ENCODE peak calls at places on chromosomes 3 and 15, in five cellular contexts. S is PC-3; Q is OCI-LY7; Z is astrocyte of the spinal cord; P is CD4-positive, alpha-beta T cell. M is an unnamed sample.

GRCh38 chr15:92069308-92070244 is 216.1 kb downstream of the SLCO3A1 start:
- DNase-seq in S (peak), Q (no peak), Z (peak), P (no peak), M (no peak)

GRCh38 chr3:19931180-19931692 is 2.8 kb downstream of the EFHB start:
- DNase-seq in S (no peak), Q (no peak), Z (no peak), P (no peak), M (no peak)

GRCh38 chr3:125013095-125013494 is 42.7 kb downstream of the HEG1 start:
- DNase-seq in S (no peak), Q (no peak), Z (no peak), P (no peak), M (no peak)

GRCh38 chr15:59191855-59192237 is 14.8 kb upstream of the LDHAL6B start:
- DNase-seq in S (peak), Q (no peak), Z (peak), P (no peak), M (no peak)

GRCh38 chr3:63967675-63968611 is 55.4 kb downstream of the PSMD6 start:
- DNase-seq in S (no peak), Q (no peak), Z (peak), P (peak), M (no peak)

GRCh38 chr3:31561891-31562290 is 29.2 kb downstream of the STT3B start:
- DNase-seq in S (no peak), Q (no peak), Z (no peak), P (no peak), M (no peak)

GRCh38 chr3:36991147-36991546 is 1.8 kb downstream of the EPM2AIP1 start:
- DNase-seq in S (no peak), Q (peak), Z (no peak), P (no peak), M (no peak)

GRCh38 chr3:79019137-79019923 is 748.5 kb downstream of the ROBO1 start:
- DNase-seq in S (peak), Q (no peak), Z (peak), P (no peak), M (peak)

GRCh38 chr3:5068531-5068930 is 53.6 kb upstream of the ARL8B start:
- DNase-seq in S (no peak), Q (no peak), Z (no peak), P (no peak), M (no peak)

GRCh38 chr3:71393093-71393492 is 190.4 kb downstream of the FOXP1 start:
- DNase-seq in S (no peak), Q (no peak), Z (no peak), P (no peak), M (no peak)

GRCh38 chr15:34821907-34822306 is 26.6 kb upstream of the ACTC1 start:
- DNase-seq in S (no peak), Q (no peak), Z (no peak), P (no peak), M (no peak)

GRCh38 chr3:168476360-168476980 is 380.7 kb upstream of the GOLIM4 start:
- DNase-seq in S (no peak), Q (no peak), Z (no peak), P (no peak), M (no peak)

GRCh38 chr15:98263787-98264186 is 303.3 kb downstream of the ARRDC4 start:
- DNase-seq in S (no peak), Q (no peak), Z (no peak), P (no peak), M (no peak)

GRCh38 chr3:133937756-133938601 is 42.3 kb upstream of the RAB6B start:
- DNase-seq in S (no peak), Q (no peak), Z (peak), P (no peak), M (no peak)

GRCh38 chr15:40955930-40956542 is 2.8 kb downstream of the CHAC1 start:
- DNase-seq in S (no peak), Q (no peak), Z (no peak), P (no peak), M (no peak)

GRCh38 chr3:76310661-76311060 is 525.3 kb upstream of the ZNF717 start:
- DNase-seq in S (peak), Q (no peak), Z (no peak), P (no peak), M (no peak)

GRCh38 chr3:193863657-193864323 is 270.8 kb downstream of the OPA1 start:
- DNase-seq in S (no peak), Q (no peak), Z (no peak), P (no peak), M (no peak)

GRCh38 chr15:99249270-99249817 is at the start of gene TTC23:
- DNase-seq in S (peak), Q (peak), Z (peak), P (no peak), M (no peak)

GRCh38 chr3:77412591-77412990 is 372.7 kb downstream of the ROBO2 start:
- DNase-seq in S (peak), Q (no peak), Z (no peak), P (no peak), M (no peak)

GRCh38 chr15:85094685-85095084 is 113.0 kb downstream of the PDE8A start:
- DNase-seq in S (peak), Q (no peak), Z (peak), P (no peak), M (no peak)

GRCh38 chr15:65076486-65077290 is at the start of gene KBTBD13:
- DNase-seq in S (no peak), Q (no peak), Z (no peak), P (no peak), M (no peak)

GRCh38 chr3:176430244-176430893 is 766.9 kb downstream of the TBL1XR1 start:
- DNase-seq in S (peak), Q (peak), Z (peak), P (no peak), M (no peak)

GRCh38 chr15:40421246-40422157 is 15.9 kb downstream of the IVD start:
- DNase-seq in S (peak), Q (peak), Z (peak), P (peak), M (peak)

GRCh38 chr3:189490337-189490736 is 140.9 kb upstream of the TP63 start:
- DNase-seq in S (peak), Q (no peak), Z (no peak), P (no peak), M (no peak)

GRCh38 chr3:197784019-197784585 is 7.0 kb upstream of the LRCH3 start:
- DNase-seq in S (no peak), Q (no peak), Z (no peak), P (no peak), M (no peak)

GRCh38 chr3:33046521-33046920 is 50.4 kb downstream of the GLB1 start:
- DNase-seq in S (no peak), Q (no peak), Z (no peak), P (no peak), M (no peak)

GRCh38 chr3:190533511-190534282 is 19.8 kb downstream of the IL1RAP start:
- DNase-seq in S (peak), Q (no peak), Z (peak), P (no peak), M (peak)

GRCh38 chr3:63295806-63296205 is 17.7 kb downstream of the SYNPR start:
- DNase-seq in S (no peak), Q (no peak), Z (no peak), P (no peak), M (no peak)

GRCh38 chr15:76903251-76903681 is 1.9 kb downstream of the SCAPER start:
- DNase-seq in S (peak), Q (peak), Z (peak), P (no peak), M (no peak)

GRCh38 chr3:110738531-110738930 is 333.1 kb upstream of the NECTIN3 start:
- DNase-seq in S (peak), Q (no peak), Z (no peak), P (no peak), M (no peak)

GRCh38 chr3:128282392-128283196 is 129.3 kb downstream of the EEFSEC start:
- DNase-seq in S (no peak), Q (no peak), Z (peak), P (no peak), M (no peak)

GRCh38 chr3:146277953-146278631 is 27.2 kb upstream of the PLSCR4 start:
- DNase-seq in S (peak), Q (no peak), Z (peak), P (no peak), M (no peak)

GRCh38 chr3:127902486-127902885 is 12.5 kb upstream of the KBTBD12 start:
- DNase-seq in S (no peak), Q (no peak), Z (no peak), P (no peak), M (no peak)

GRCh38 chr3:148528024-148528423 is 169.7 kb upstream of the AGTR1 start:
- DNase-seq in S (no peak), Q (no peak), Z (peak), P (no peak), M (no peak)

GRCh38 chr3:86563358-86563970 is 427.5 kb downstream of the VGLL3 start:
- DNase-seq in S (peak), Q (peak), Z (peak), P (no peak), M (no peak)

DNA sequence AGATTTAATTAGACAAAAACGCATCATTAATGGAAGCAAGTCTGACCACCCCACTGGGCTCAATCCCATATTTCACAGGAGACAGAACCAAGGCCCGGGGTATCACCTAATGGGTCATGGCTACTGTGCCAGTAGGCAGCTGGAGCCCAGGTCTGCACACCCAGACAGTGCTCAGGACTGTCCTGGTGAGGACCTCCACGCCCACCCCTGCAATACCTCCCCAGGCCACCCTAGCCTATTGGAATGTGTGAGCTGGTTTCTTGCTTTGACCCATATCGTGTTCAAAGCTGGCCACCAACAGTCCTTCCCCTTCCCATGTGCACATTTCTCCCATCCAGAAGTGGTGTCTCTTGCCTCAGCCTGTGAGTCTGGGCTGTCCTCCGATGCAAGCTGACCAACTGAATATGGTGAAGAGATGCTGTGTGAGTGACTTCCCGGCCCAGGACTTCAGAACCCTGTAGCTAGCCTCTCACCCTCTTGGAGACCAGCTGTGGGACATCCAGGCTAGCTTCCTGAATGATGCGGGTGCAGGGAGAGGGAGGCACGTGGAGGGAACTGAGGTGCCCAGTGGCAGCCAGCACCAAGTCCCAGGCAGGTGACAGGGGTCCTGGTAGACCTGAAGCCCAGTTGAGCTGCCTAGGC is 19.1 kb downstream of the SLC6A20 start:
- DNase-seq in S (no peak), Q (no peak), Z (no peak), P (no peak), M (no peak)
- TF ChIP-seq CTCF in S (no peak), Q (no peak), Z (no peak), P (no peak), M (no peak)

DNA sequence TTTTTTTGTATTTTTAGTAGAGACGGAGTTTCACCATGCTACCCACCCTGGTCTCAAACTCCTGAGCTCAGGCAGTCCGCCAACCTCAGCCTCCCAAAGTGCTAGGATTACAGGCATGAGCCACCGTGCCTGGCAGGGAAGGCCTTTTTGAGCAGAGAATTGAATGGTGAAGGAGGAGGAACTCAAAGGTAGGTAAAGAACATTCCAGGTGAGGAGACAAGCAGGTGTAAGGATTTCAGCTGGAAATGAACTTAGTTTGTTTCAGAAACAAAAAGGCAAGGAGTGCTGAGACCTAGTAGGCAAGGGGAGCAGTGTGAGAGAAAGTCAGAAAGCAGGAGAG is 2.5 kb downstream of the TICRR start:
- DNase-seq in S (no peak), Q (no peak), Z (no peak), P (no peak), M (no peak)
- TF ChIP-seq CTCF in S (no peak), Q (no peak), Z (no peak), P (no peak), M (no peak)

DNA sequence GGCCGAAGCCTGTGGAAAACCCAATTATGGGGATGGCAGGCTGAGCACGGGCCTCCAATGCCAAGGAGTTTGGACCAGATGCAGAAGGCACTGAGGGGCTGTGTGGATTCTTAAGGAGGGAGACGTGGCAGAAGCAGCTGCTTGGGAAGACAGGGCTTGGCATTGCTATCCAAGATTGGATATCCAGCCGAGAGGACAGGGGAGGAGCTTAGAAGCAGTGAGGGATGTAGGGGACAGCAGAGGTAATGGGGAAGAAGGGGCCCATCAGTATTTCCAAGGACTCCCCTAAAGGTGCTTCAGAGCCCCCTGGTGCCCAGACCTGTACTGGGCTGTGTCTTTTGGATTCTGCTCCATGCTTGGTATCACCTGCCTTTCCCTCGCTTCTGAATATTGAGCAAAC is 112.8 kb upstream of the TLE3 start:
- DNase-seq in S (no peak), Q (peak), Z (no peak), P (no peak), M (no peak)
- TF ChIP-seq CTCF in S (no peak), Q (peak), Z (peak), P (no peak), M (no peak)

GRCh38 chr3:183331518-183331917 is 78.5 kb downstream of the B3GNT5 start:
- DNase-seq in S (no peak), Q (no peak), Z (no peak), P (no peak), M (no peak)
- TF ChIP-seq CTCF in S (no peak), Q (no peak), Z (no peak), P (no peak), M (no peak)

GRCh38 chr3:165210132-165210531 is 13.9 kb upstream of the SLITRK3 start:
- DNase-seq in S (peak), Q (no peak), Z (no peak), P (no peak), M (no peak)
- TF ChIP-seq CTCF in S (peak), Q (peak), Z (peak), P (no peak), M (no peak)

GRCh38 chr3:11835028-11835639 is 11.6 kb downstream of the TAMM41 start:
- DNase-seq in S (peak), Q (peak), Z (peak), P (no peak), M (no peak)
- TF ChIP-seq CTCF in S (peak), Q (peak), Z (peak), P (peak), M (no peak)

GRCh38 chr3:13200951-13201350 is 127.7 kb upstream of the IQSEC1 start:
- DNase-seq in S (no peak), Q (peak), Z (no peak), P (no peak), M (no peak)
- TF ChIP-seq CTCF in S (no peak), Q (peak), Z (peak), P (no peak), M (no peak)

GRCh38 chr15:25987638-25988037 is 124.5 kb upstream of the ATP10A start:
- DNase-seq in S (no peak), Q (no peak), Z (no peak), P (no peak), M (no peak)

GRCh38 chr15:25990245-25990644 is 127.1 kb upstream of the ATP10A start:
- DNase-seq in S (no peak), Q (no peak), Z (no peak), P (no peak), M (no peak)

GRCh38 chr15:25985179-25985578 is 122.1 kb upstream of the ATP10A start:
- DNase-seq in S (no peak), Q (no peak), Z (no peak), P (no peak), M (no peak)

GRCh38 chr15:25989327-25989726 is 126.2 kb upstream of the ATP10A start:
- DNase-seq in S (no peak), Q (no peak), Z (no peak), P (no peak), M (no peak)
- TF ChIP-seq CTCF in S (no peak), Q (peak), Z (no peak), P (no peak), M (no peak)

M was measured in omental fat pad.